ENCODE peak calls at places on chromosomes 12 and 14, in four cellular contexts. One of them, this sample, is unnamed.

GRCh38 chr12:130685850-130686249 is 30.2 kb downstream of the RIMBP2 start:
- DNase-seq in heart left ventricle: no peak
- DNase-seq in H54: no peak
- DNase-seq in adrenal gland: no peak
- DNase-seq in this sample: no peak

GRCh38 chr12:67720383-67720856 is 71.9 kb downstream of the DYRK2 start:
- DNase-seq in H54: no peak
- DNase-seq in adrenal gland: no peak
- DNase-seq in heart left ventricle: no peak
- DNase-seq in this sample: no peak

GRCh38 chr12:131388164-131388795 is 322.6 kb upstream of the SFSWAP start:
- DNase-seq in H54: no peak
- DNase-seq in adrenal gland: no peak
- DNase-seq in heart left ventricle: no peak
- DNase-seq in this sample: no peak

GRCh38 chr14:85418716-85419115 is 111.2 kb upstream of the FLRT2 start:
- DNase-seq in adrenal gland: no peak
- DNase-seq in heart left ventricle: no peak
- DNase-seq in H54: no peak
- DNase-seq in this sample: no peak

GRCh38 chr14:89337912-89338311 is 79.1 kb downstream of the FOXN3 start:
- DNase-seq in heart left ventricle: no peak
- DNase-seq in H54: no peak
- DNase-seq in adrenal gland: peak; percentile 83
- DNase-seq in this sample: no peak

GRCh38 chr14:93937519-93937918 is 10.4 kb downstream of the FAM181A start:
- DNase-seq in H54: no peak
- DNase-seq in adrenal gland: no peak
- DNase-seq in heart left ventricle: no peak
- DNase-seq in this sample: no peak

GRCh38 chr12:130414381-130414780 is 76.7 kb downstream of the PIWIL1 start:
- DNase-seq in heart left ventricle: no peak
- DNase-seq in H54: no peak
- DNase-seq in adrenal gland: no peak
- DNase-seq in this sample: no peak

GRCh38 chr14:61574514-61574807 is 120.9 kb upstream of the HIF1A start:
- DNase-seq in H54: no peak
- DNase-seq in heart left ventricle: no peak
- DNase-seq in adrenal gland: no peak
- DNase-seq in this sample: no peak

GRCh38 chr12:124913474-124914391 is 717 bp downstream of the UBC start:
- DNase-seq in adrenal gland: peak; percentile 87
- DNase-seq in H54: no peak
- DNase-seq in heart left ventricle: peak; percentile 91
- DNase-seq in this sample: peak; percentile 94

GRCh38 chr12:77973579-77973978 is 142.9 kb downstream of the NAV3 start:
- DNase-seq in adrenal gland: no peak
- DNase-seq in heart left ventricle: no peak
- DNase-seq in H54: no peak
- DNase-seq in this sample: no peak

GRCh38 chr14:59803052-59803451 is 67.5 kb downstream of the RTN1 start:
- DNase-seq in heart left ventricle: no peak
- DNase-seq in adrenal gland: no peak
- DNase-seq in H54: no peak
- DNase-seq in this sample: no peak

GRCh38 chr12:14256139-14256538 is 109.3 kb upstream of the ATF7IP start:
- DNase-seq in adrenal gland: no peak
- DNase-seq in heart left ventricle: no peak
- DNase-seq in H54: no peak
- DNase-seq in this sample: peak; percentile 36

GRCh38 chr12:125143491-125143890 is 78.3 kb downstream of the AACS start:
- DNase-seq in adrenal gland: no peak
- DNase-seq in heart left ventricle: peak; percentile 82
- DNase-seq in H54: no peak
- DNase-seq in this sample: no peak

GRCh38 chr12:52275686-52276085 is 1.2 kb downstream of the KRT86 start:
- DNase-seq in heart left ventricle: no peak
- DNase-seq in adrenal gland: no peak
- DNase-seq in H54: no peak
- DNase-seq in this sample: no peak

GRCh38 chr12:70576341-70577282 is 60.6 kb downstream of the PTPRB start:
- DNase-seq in heart left ventricle: no peak
- DNase-seq in adrenal gland: no peak
- DNase-seq in H54: peak; percentile 32
- DNase-seq in this sample: peak; percentile 65

GRCh38 chr12:100234166-100234565 is 32.7 kb downstream of the DEPDC4 start:
- DNase-seq in H54: no peak
- DNase-seq in adrenal gland: peak; percentile 72
- DNase-seq in heart left ventricle: no peak
- DNase-seq in this sample: no peak

GRCh38 chr12:123945441-123946151 is 27.0 kb downstream of the CCDC92 start:
- DNase-seq in adrenal gland: no peak
- DNase-seq in heart left ventricle: no peak
- DNase-seq in H54: no peak
- DNase-seq in this sample: no peak

GRCh38 chr12:52515927-52516831 is 4.0 kb downstream of the KRT5 start:
- DNase-seq in heart left ventricle: no peak
- DNase-seq in H54: no peak
- DNase-seq in adrenal gland: no peak
- DNase-seq in this sample: no peak

GRCh38 chr12:44874981-44875416 is 1.1 kb downstream of the NELL2 start:
- DNase-seq in adrenal gland: no peak
- DNase-seq in heart left ventricle: no peak
- DNase-seq in H54: no peak
- DNase-seq in this sample: no peak

GRCh38 chr12:105954891-105955607 is 183.7 kb downstream of the NUAK1 start:
- DNase-seq in H54: no peak
- DNase-seq in heart left ventricle: no peak
- DNase-seq in adrenal gland: no peak
- DNase-seq in this sample: no peak

GRCh38 chr12:19967486-19967885 is 400.9 kb upstream of the PDE3A start:
- DNase-seq in adrenal gland: peak; percentile 52
- DNase-seq in H54: peak; percentile 5
- DNase-seq in heart left ventricle: no peak
- DNase-seq in this sample: peak; percentile 52

GRCh38 chr12:66900616-66901015 is 221.7 kb upstream of the GRIP1 start:
- DNase-seq in heart left ventricle: no peak
- DNase-seq in adrenal gland: no peak
- DNase-seq in H54: no peak
- DNase-seq in this sample: no peak

GRCh38 chr12:43444940-43445564 is 107.0 kb downstream of the ADAMTS20 start:
- DNase-seq in heart left ventricle: no peak
- DNase-seq in adrenal gland: no peak
- DNase-seq in H54: no peak
- DNase-seq in this sample: peak; percentile 82

GRCh38 chr12:15532364-15532977 is 210.2 kb downstream of the PTPRO start:
- DNase-seq in adrenal gland: no peak
- DNase-seq in H54: peak; percentile 19
- DNase-seq in heart left ventricle: no peak
- DNase-seq in this sample: peak; percentile 71

GRCh38 chr14:37623552-37623951 is 28.1 kb downstream of the TTC6 start:
- DNase-seq in H54: no peak
- DNase-seq in heart left ventricle: no peak
- DNase-seq in adrenal gland: no peak
- DNase-seq in this sample: no peak

GRCh38 chr12:32780111-32780510 is 24.4 kb upstream of the YARS2 start:
- DNase-seq in H54: no peak
- DNase-seq in heart left ventricle: no peak
- DNase-seq in adrenal gland: no peak
- DNase-seq in this sample: no peak

GRCh38 chr14:51552275-51552674 is 99.4 kb upstream of the FRMD6 start:
- DNase-seq in heart left ventricle: no peak
- DNase-seq in H54: no peak
- DNase-seq in adrenal gland: no peak
- DNase-seq in this sample: no peak

GRCh38 chr12:103994235-103994634 is 28.6 kb downstream of the TDG start:
- DNase-seq in H54: no peak
- DNase-seq in heart left ventricle: no peak
- DNase-seq in adrenal gland: no peak
- DNase-seq in this sample: no peak

GRCh38 chr12:64083285-64084210 is 138.5 kb downstream of the KICS2 start:
- DNase-seq in H54: no peak
- DNase-seq in adrenal gland: peak; percentile 93
- DNase-seq in heart left ventricle: no peak
- DNase-seq in this sample: no peak

GRCh38 chr14:71398450-71398849 is 491.2 kb downstream of the PCNX1 start:
- DNase-seq in H54: no peak
- DNase-seq in heart left ventricle: no peak
- DNase-seq in adrenal gland: no peak
- DNase-seq in this sample: no peak

GRCh38 chr12:117857632-117858274 is 111.0 kb downstream of the KSR2 start:
- DNase-seq in H54: peak; percentile 40
- DNase-seq in heart left ventricle: no peak
- DNase-seq in adrenal gland: no peak
- DNase-seq in this sample: peak; percentile 64

GRCh38 chr12:60279224-60279623 is 683.4 kb downstream of the SLC16A7 start:
- DNase-seq in adrenal gland: no peak
- DNase-seq in H54: no peak
- DNase-seq in heart left ventricle: no peak
- DNase-seq in this sample: no peak

GRCh38 chr14:24982472-24983155 is 67.3 kb downstream of the STXBP6 start:
- DNase-seq in heart left ventricle: no peak
- DNase-seq in H54: no peak
- DNase-seq in adrenal gland: no peak
- DNase-seq in this sample: no peak

GRCh38 chr12:110516995-110517394 is 14.9 kb downstream of the RAD9B start:
- DNase-seq in heart left ventricle: no peak
- DNase-seq in H54: no peak
- DNase-seq in adrenal gland: no peak
- DNase-seq in this sample: no peak

GRCh38 chr14:20782280-20782890 is 1.3 kb downstream of the RNASE6 start:
- DNase-seq in adrenal gland: no peak
- DNase-seq in H54: no peak
- DNase-seq in heart left ventricle: no peak
- DNase-seq in this sample: peak; percentile 65

GRCh38 chr14:20787025-20787424 is 6.0 kb downstream of the RNASE6 start:
- DNase-seq in adrenal gland: no peak
- DNase-seq in H54: no peak
- DNase-seq in heart left ventricle: no peak
- DNase-seq in this sample: no peak

DNA sequence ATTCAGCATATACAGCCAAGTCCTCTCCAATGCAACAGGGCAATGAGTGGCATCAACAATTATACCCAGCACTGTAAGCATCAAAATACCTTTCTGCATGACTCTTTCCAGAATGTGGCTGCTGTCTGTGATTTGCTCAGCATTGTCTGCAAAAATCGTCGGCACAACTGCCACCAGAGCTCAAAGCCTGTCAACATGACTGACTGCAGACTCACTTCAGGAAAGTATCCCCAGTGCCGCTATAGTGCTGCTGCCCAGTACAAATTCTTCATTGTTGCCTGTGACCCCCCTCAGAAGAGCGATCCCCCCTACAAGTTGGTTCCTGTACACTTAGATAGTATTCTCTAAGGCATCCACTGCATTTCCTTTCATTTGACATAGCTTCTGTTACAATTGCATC is 737 bp downstream of the RNASE6 start:
- DNase-seq in heart left ventricle: no peak
- DNase-seq in H54: no peak
- DNase-seq in adrenal gland: no peak
- DNase-seq in this sample: no peak
- TF ChIP-seq POLR2A in heart left ventricle: no peak
- TF ChIP-seq POLR2A in H54: no peak
- TF ChIP-seq POLR2A in adrenal gland: no peak
- TF ChIP-seq POLR2A in this sample: no peak

DNA sequence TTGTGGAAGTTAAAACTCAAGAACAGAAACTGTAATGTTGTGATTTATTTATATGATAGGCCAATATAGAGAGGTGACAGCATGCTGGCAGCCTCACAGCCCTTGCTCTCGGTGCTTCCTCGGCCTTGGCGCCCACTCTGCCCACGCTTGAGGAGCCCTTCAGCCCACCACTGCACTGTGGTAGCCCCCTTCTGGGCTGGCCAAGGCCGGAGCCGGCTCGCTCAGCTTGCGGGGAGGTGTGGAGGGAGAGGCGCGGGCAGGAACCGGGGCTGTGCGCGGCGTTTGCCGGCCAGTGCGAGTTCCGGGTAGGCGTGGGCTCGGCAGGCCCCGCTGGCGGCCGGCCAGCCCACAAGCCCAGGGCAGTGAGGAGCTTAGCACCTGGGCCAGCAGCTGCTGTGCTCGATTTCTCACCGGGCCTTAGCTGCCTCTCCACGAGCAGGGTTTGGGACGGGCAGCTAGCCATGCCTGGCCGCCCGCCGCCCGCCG is 65.8 kb upstream of the SLC8A3 start:
- DNase-seq in adrenal gland: peak; percentile 34
- DNase-seq in H54: no peak
- DNase-seq in heart left ventricle: peak; percentile 65
- DNase-seq in this sample: peak; percentile 11
- TF ChIP-seq POLR2A in adrenal gland: no peak
- TF ChIP-seq POLR2A in H54: no peak
- TF ChIP-seq POLR2A in heart left ventricle: no peak
- TF ChIP-seq POLR2A in this sample: no peak

GRCh38 chr12:113227686-113228391 is 6.6 kb downstream of the TPCN1 start:
- DNase-seq in adrenal gland: no peak
- DNase-seq in H54: no peak
- DNase-seq in heart left ventricle: no peak
- DNase-seq in this sample: no peak

GRCh38 chr12:113226696-113227095 is 5.4 kb downstream of the TPCN1 start:
- DNase-seq in adrenal gland: peak; percentile 59
- DNase-seq in heart left ventricle: no peak
- DNase-seq in H54: no peak
- DNase-seq in this sample: no peak

GRCh38 chr12:113227169-113227568 is 5.9 kb downstream of the TPCN1 start:
- DNase-seq in heart left ventricle: no peak
- DNase-seq in adrenal gland: peak; percentile 70
- DNase-seq in H54: no peak
- DNase-seq in this sample: no peak

GRCh38 chr12:113230315-113231274 is 9.3 kb downstream of the TPCN1 start:
- DNase-seq in heart left ventricle: no peak
- DNase-seq in H54: no peak
- DNase-seq in adrenal gland: peak; percentile 86
- DNase-seq in this sample: no peak

GRCh38 chr12:113228394-113229028 is 7.2 kb downstream of the TPCN1 start:
- DNase-seq in heart left ventricle: no peak
- DNase-seq in adrenal gland: no peak
- DNase-seq in H54: no peak
- DNase-seq in this sample: no peak
- TF ChIP-seq POLR2A in heart left ventricle: no peak
- TF ChIP-seq POLR2A in adrenal gland: no peak
- TF ChIP-seq POLR2A in H54: no peak
- TF ChIP-seq POLR2A in this sample: no peak

GRCh38 chr14:76767681-76768055 is 6.4 kb downstream of the VASH1 start:
- DNase-seq in adrenal gland: no peak
- DNase-seq in heart left ventricle: no peak
- DNase-seq in H54: no peak
- DNase-seq in this sample: no peak

GRCh38 chr14:76769636-76770292 is 8.5 kb downstream of the VASH1 start:
- DNase-seq in H54: no peak
- DNase-seq in adrenal gland: no peak
- DNase-seq in heart left ventricle: no peak
- DNase-seq in this sample: no peak

GRCh38 chr14:76768671-76769500 is 7.6 kb downstream of the VASH1 start:
- DNase-seq in H54: no peak
- DNase-seq in heart left ventricle: peak; percentile 63
- DNase-seq in adrenal gland: no peak
- DNase-seq in this sample: no peak

GRCh38 chr14:76770521-76771431 is 9.5 kb downstream of the VASH1 start:
- DNase-seq in H54: no peak
- DNase-seq in heart left ventricle: no peak
- DNase-seq in adrenal gland: no peak
- DNase-seq in this sample: no peak

GRCh38 chr14:76768201-76768656 is 7.0 kb downstream of the VASH1 start:
- DNase-seq in adrenal gland: peak; percentile 66
- DNase-seq in H54: no peak
- DNase-seq in heart left ventricle: peak; percentile 86
- DNase-seq in this sample: peak; percentile 81
- TF ChIP-seq POLR2A in adrenal gland: peak; percentile 38
- TF ChIP-seq POLR2A in H54: no peak
- TF ChIP-seq POLR2A in heart left ventricle: peak; percentile 23
- TF ChIP-seq POLR2A in this sample: no peak